ENCODE peak calls at places on chromosomes 4 and X, in nine cellular contexts. O is Panc1, U is B cell, Z is type B pancreatic cell, L is left lung, K is endodermal cell, H is mammary epithelial cell, C is fibroblast of mammary gland, Y is transverse colon. N is an unnamed sample.

GRCh38 chr4:76680934-76681333 is 217.0 kb downstream of the SOWAHB start:
- DNase-seq in O (no peak), U (no peak), Z (no peak), L (no peak), K (no peak), H (no peak), C (no peak), Y (no peak), N (no peak)

GRCh38 chr4:92646826-92647225 is 343.1 kb downstream of the GRID2 start:
- DNase-seq in O (no peak), U (no peak), Z (no peak), L (no peak), K (no peak), H (no peak), C (no peak), Y (no peak), N (no peak)

GRCh38 chr4:5051692-5052423 is 578 bp downstream of the STK32B start:
- DNase-seq in O (no peak), U (peak; percentile 10), Z (no peak), L (no peak), K (peak; percentile 76), H (peak; percentile 23), C (no peak), Y (no peak), N (no peak)

GRCh38 chrX:120306640-120307039 is 4.6 kb downstream of the TMEM255A start:
- DNase-seq in O (no peak), U (no peak), Z (no peak), L (no peak), K (no peak), H (no peak), C (no peak), Y (no peak), N (no peak)

GRCh38 chrX:69238153-69238959 is 73.1 kb upstream of the PJA1 start:
- DNase-seq in O (no peak), U (no peak), Z (no peak), L (no peak), K (no peak), H (no peak), C (peak; percentile 7), Y (no peak), N (no peak)

GRCh38 chr4:143273170-143273917 is 63.3 kb upstream of the GAB1 start:
- DNase-seq in O (no peak), U (no peak), Z (no peak), L (no peak), K (no peak), H (peak; percentile 7), C (no peak), Y (no peak), N (no peak)

GRCh38 chr4:105710678-105711077 is 2.1 kb downstream of the GSTCD start:
- DNase-seq in O (no peak), U (no peak), Z (no peak), L (no peak), K (no peak), H (peak; percentile 47), C (peak; percentile 54), Y (no peak), N (no peak)

GRCh38 chrX:56792270-56793111 is 63.4 kb downstream of the NBDY start:
- DNase-seq in O (no peak), U (no peak), Z (peak; percentile 51), L (peak; percentile 17), K (peak; percentile 13), H (no peak), C (no peak), Y (no peak), N (no peak)

GRCh38 chr4:177401658-177402273 is 40.5 kb downstream of the AGA start:
- DNase-seq in O (no peak), U (no peak), Z (no peak), L (no peak), K (no peak), H (no peak), C (no peak), Y (no peak), N (no peak)

GRCh38 chr4:90328558-90328957 is 201.4 kb downstream of the CCSER1 start:
- DNase-seq in O (no peak), U (no peak), Z (no peak), L (no peak), K (no peak), H (peak; percentile 41), C (peak; percentile 24), Y (peak; percentile 33), N (no peak)

GRCh38 chr4:75723117-75723801 is 1.1 kb upstream of the USO1 start:
- DNase-seq in O (no peak), U (no peak), Z (no peak), L (no peak), K (no peak), H (peak; percentile 84), C (peak; percentile 75), Y (no peak), N (no peak)

GRCh38 chr4:99943904-99944437 is 2.4 kb downstream of the DNAJB14 start:
- DNase-seq in O (no peak), U (no peak), Z (no peak), L (no peak), K (no peak), H (no peak), C (no peak), Y (no peak), N (no peak)

GRCh38 chr4:99947608-99948007 is 1.2 kb upstream of the DNAJB14 start:
- DNase-seq in O (no peak), U (no peak), Z (no peak), L (no peak), K (no peak), H (no peak), C (no peak), Y (no peak), N (no peak)

GRCh38 chr4:99947190-99947578 is 766 bp upstream of the DNAJB14 start:
- DNase-seq in O (no peak), U (peak; percentile 11), Z (no peak), L (no peak), K (no peak), H (no peak), C (no peak), Y (no peak), N (no peak)

GRCh38 chr4:99946346-99947189 is at the start of gene DNAJB14:
- DNase-seq in O (no peak), U (peak; percentile 88), Z (peak; percentile 83), L (peak; percentile 85), K (peak; percentile 93), H (peak; percentile 82), C (peak; percentile 71), Y (peak; percentile 85), N (peak; percentile 27)

DNA sequence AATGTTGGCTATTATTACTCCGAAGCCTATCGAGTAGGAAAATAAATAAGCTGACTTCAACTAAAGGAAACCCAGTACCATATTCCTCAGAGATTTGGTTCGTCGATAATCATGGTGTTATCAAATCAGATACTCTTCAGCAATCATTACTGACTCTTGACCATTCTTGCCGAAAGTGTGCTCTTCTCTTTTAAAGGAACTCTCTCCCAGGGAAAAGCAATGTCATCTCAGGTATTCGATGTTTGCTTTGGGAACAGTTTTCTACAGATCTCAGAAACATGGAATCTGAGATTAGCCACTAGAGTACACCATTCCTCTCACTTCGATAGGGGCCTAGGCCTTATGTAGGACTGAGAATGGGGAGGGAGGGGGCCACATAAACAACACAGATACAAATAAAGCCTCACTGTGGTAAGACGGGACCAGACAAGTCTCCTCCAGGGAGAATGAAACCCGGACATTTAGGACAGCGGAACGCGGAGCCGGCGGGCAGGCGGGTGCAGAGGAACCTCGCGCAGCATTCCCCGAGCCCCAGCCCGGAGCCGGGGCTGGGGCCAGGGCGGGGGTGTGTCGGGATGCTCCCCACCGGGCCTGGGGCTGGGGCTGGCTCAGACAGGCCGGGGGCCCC is 586 bp downstream of the DNAJB14 start:
- DNase-seq in O (no peak), U (no peak), Z (no peak), L (peak; percentile 45), K (no peak), H (peak; percentile 53), C (peak; percentile 20), Y (no peak), N (no peak)
- TF ChIP-seq CTCF in O (no peak), U (no peak), Z (no peak), L (no peak), K (no peak), H (no peak), C (no peak), Y (no peak), N (no peak)

GRCh38 chr4:176038789-176039188 is 26.9 kb upstream of the WDR17 start:
- DNase-seq in O (no peak), U (no peak), Z (no peak), L (no peak), K (no peak), H (no peak), C (no peak), Y (no peak), N (no peak)

GRCh38 chr4:176044589-176044951 is 21.1 kb upstream of the WDR17 start:
- DNase-seq in O (no peak), U (no peak), Z (no peak), L (no peak), K (no peak), H (no peak), C (peak; percentile 7), Y (no peak), N (no peak)

GRCh38 chr4:176043838-176044588 is 21.6 kb upstream of the WDR17 start:
- DNase-seq in O (no peak), U (no peak), Z (no peak), L (no peak), K (no peak), H (no peak), C (no peak), Y (no peak), N (no peak)

GRCh38 chr4:176036585-176037205 is 28.9 kb upstream of the WDR17 start:
- DNase-seq in O (no peak), U (no peak), Z (no peak), L (no peak), K (no peak), H (no peak), C (no peak), Y (no peak), N (no peak)

GRCh38 chr4:176042195-176042594 is 23.4 kb upstream of the WDR17 start:
- DNase-seq in O (no peak), U (no peak), Z (no peak), L (no peak), K (no peak), H (no peak), C (no peak), Y (no peak), N (no peak)
- TF ChIP-seq CTCF in O (no peak), U (no peak), Z (no peak), L (no peak), K (no peak), H (no peak), C (no peak), Y (no peak), N (no peak)

DNA sequence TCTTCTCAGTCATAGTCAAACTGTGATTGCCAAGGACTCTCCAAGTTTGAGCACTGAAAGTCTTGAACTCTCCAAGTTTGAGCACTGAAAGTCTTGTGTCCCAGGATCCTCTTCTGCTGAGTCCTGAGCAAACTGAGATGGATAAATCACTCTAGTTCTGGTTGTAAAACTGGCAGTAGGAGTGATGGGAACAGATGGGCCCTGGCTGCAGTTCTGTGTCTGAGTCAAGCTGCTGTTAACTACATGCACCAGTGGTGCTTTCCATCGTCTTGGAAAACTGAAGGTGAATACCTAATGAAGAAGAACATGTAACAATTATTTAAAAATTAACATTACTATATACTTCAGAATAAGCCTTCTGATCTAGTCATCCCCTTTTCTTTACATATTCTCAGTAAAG is 27.6 kb upstream of the KCNIP4 start:
- DNase-seq in O (no peak), U (no peak), Z (no peak), L (no peak), K (no peak), H (no peak), C (no peak), Y (no peak), N (no peak)
- TF ChIP-seq CTCF in O (no peak), U (no peak), Z (no peak), L (no peak), K (no peak), H (no peak), C (no peak), Y (no peak), N (no peak)

GRCh38 chrX:70554081-70554480 is 109.4 kb downstream of the DLG3 start:
- DNase-seq in O (no peak), U (no peak), Z (no peak), L (no peak), K (no peak), H (peak; percentile 7), C (peak; percentile 45), Y (no peak), N (no peak)
- TF ChIP-seq CTCF in O (peak; percentile 16), U (no peak), Z (no peak), L (no peak), K (peak; percentile 23), H (no peak), C (peak; percentile 25), Y (peak; percentile 30), N (no peak)

N was measured in omental fat pad.